ENCODE peak calls at places on chromosomes 7 and 10, in eight cellular contexts. G is naive thymus-derived CD8-positive, alpha-beta T cell; S is mucosa of gallbladder; I is renal cortical epithelial cell; E is fibroblast of the conjunctiva; F is H7; U is fibroblast of lung; Y is SW480. X is an unnamed sample.

GRCh38 chr10:31771345-31771831 is 157.2 kb downstream of the ARHGAP12 start:
- DNase-seq in G (no peak), S (no peak), I (no peak), E (no peak), F (no peak), U (peak; percentile 41), Y (no peak), X (no peak)

GRCh38 chr10:121796342-121796741 is 131.5 kb downstream of the ATE1 start:
- DNase-seq in G (no peak), S (no peak), I (no peak), E (no peak), F (no peak), U (no peak), Y (no peak), X (no peak)

GRCh38 chr7:831596-832291 is 532 bp upstream of the SUN1 start:
- DNase-seq in G (no peak), S (no peak), I (peak; percentile 98), E (peak; percentile 82), F (no peak), U (peak; percentile 95), Y (peak; percentile 98), X (no peak)

GRCh38 chr10:84310470-84310869 is 17.9 kb upstream of the CCSER2 start:
- DNase-seq in G (no peak), S (no peak), I (peak; percentile 90), E (no peak), F (no peak), U (peak; percentile 32), Y (no peak), X (no peak)

GRCh38 chr10:1123198-1123597 is 67.0 kb downstream of the WDR37 start:
- DNase-seq in G (no peak), S (no peak), I (no peak), E (no peak), F (no peak), U (peak; percentile 8), Y (no peak), X (no peak)

GRCh38 chr7:7201583-7202374 is 19.4 kb downstream of the C1GALT1 start:
- DNase-seq in G (peak; percentile 22), S (peak; percentile 42), I (peak; percentile 82), E (no peak), F (no peak), U (no peak), Y (peak; percentile 49), X (no peak)

GRCh38 chr7:78280276-78280675 is 481.7 kb downstream of the PHTF2 start:
- DNase-seq in G (no peak), S (no peak), I (no peak), E (no peak), F (no peak), U (no peak), Y (no peak), X (no peak)

GRCh38 chr10:127216786-127217185 is 20.4 kb upstream of the INSYN2A start:
- DNase-seq in G (no peak), S (no peak), I (peak; percentile 11), E (no peak), F (no peak), U (peak; percentile 26), Y (no peak), X (no peak)